ENCODE peak calls at places on chromosomes 13 and 19, in seven cellular contexts. Q is HCT116, J is A549, K is GM12892, S is esophagus squamous epithelium, I is tibial nerve, H is upper lobe of left lung. A is an unnamed sample.

GRCh38 chr13:92843549-92843948 is 383.1 kb upstream of the GPC6 start:
- DNase-seq in J (no peak), K (no peak), I (no peak), H (no peak), Q (no peak), S (no peak), A (no peak)

GRCh38 chr19:38550376-38550775 is 67.4 kb downstream of the MAP4K1 start:
- DNase-seq in J (no peak), S (no peak), I (no peak), K (no peak), Q (no peak), H (no peak), A (no peak)

GRCh38 chr19:2417881-2418406 is 9.4 kb downstream of the TIMM13 start:
- DNase-seq in I (no peak), S (no peak), K (no peak), Q (no peak), J (no peak), H (no peak), A (no peak)

GRCh38 chr13:107466326-107466725 is 749.0 kb downstream of the LIG4 start:
- DNase-seq in I (no peak), Q (no peak), J (no peak), H (no peak), K (no peak), S (no peak), A (peak; percentile 64)

GRCh38 chr19:44553478-44554171 is 24.1 kb upstream of the CEACAM20 start:
- DNase-seq in I (no peak), S (no peak), J (no peak), H (no peak), K (no peak), Q (no peak), A (no peak)

GRCh38 chr19:52922841-52923781 is at the start of gene ZNF888:
- DNase-seq in K (peak; percentile 81), I (peak; percentile 77), H (peak; percentile 96), J (no peak), Q (peak; percentile 59), S (peak; percentile 51), A (peak; percentile 91)

GRCh38 chr13:31956944-31957644 is 74.5 kb upstream of the FRY start:
- DNase-seq in J (no peak), H (no peak), K (no peak), I (no peak), S (no peak), Q (no peak), A (no peak)

GRCh38 chr13:29978211-29978610 is 127.8 kb upstream of the UBL3 start:
- DNase-seq in J (no peak), S (no peak), I (no peak), Q (no peak), K (no peak), H (no peak), A (no peak)

GRCh38 chr13:112901951-112902651 is 66.9 kb upstream of the MCF2L start:
- DNase-seq in H (peak; percentile 52), Q (no peak), S (no peak), J (no peak), K (no peak), I (no peak), A (no peak)

GRCh38 chr19:13885826-13886365 is 9.0 kb downstream of the NANOS3 start:
- DNase-seq in I (no peak), S (no peak), K (no peak), J (no peak), Q (no peak), H (no peak), A (no peak)

GRCh38 chr13:102392810-102393209 is 9.0 kb downstream of the FGF14 start:
- DNase-seq in Q (no peak), S (no peak), J (no peak), I (no peak), K (no peak), H (no peak), A (no peak)

GRCh38 chr19:47991191-47991808 is 670 bp downstream of the BSPH1 start:
- DNase-seq in K (no peak), Q (no peak), J (no peak), H (no peak), S (no peak), I (no peak), A (no peak)

GRCh38 chr19:47996230-47996727 is 1.8 kb downstream of the ELSPBP1 start:
- DNase-seq in Q (no peak), J (no peak), I (no peak), H (no peak), S (no peak), K (no peak), A (no peak)

GRCh38 chr19:47992070-47992469 is at the start of gene BSPH1:
- DNase-seq in I (no peak), S (no peak), H (no peak), Q (no peak), J (no peak), K (no peak), A (no peak)

GRCh38 chr19:47998800-47999199 is 4.4 kb downstream of the ELSPBP1 start:
- DNase-seq in H (no peak), I (no peak), J (no peak), K (no peak), Q (no peak), S (no peak), A (no peak)

GRCh38 chr19:47994209-47994802 is at the start of gene ELSPBP1:
- DNase-seq in H (no peak), S (no peak), I (no peak), K (no peak), Q (no peak), J (no peak), A (no peak)
- TF ChIP-seq POLR2A in H (no peak), S (no peak), I (no peak), K (no peak), Q (no peak), J (no peak), A (no peak)

GRCh38 chr19:1171755-1172352 is 2.2 kb downstream of the SBNO2 start:
- DNase-seq in I (no peak), S (no peak), J (no peak), Q (no peak), H (no peak), K (no peak), A (no peak)

GRCh38 chr19:1168877-1169791 is 4.9 kb downstream of the SBNO2 start:
- DNase-seq in I (no peak), H (no peak), Q (no peak), J (peak; percentile 73), K (no peak), S (no peak), A (peak; percentile 87)

GRCh38 chr19:1169921-1170885 is 3.9 kb downstream of the SBNO2 start:
- DNase-seq in J (no peak), I (no peak), K (no peak), Q (no peak), S (no peak), H (no peak), A (peak; percentile 70)

GRCh38 chr19:1172353-1173159 is 1.5 kb downstream of the SBNO2 start:
- DNase-seq in H (peak; percentile 77), Q (no peak), S (no peak), I (no peak), K (no peak), J (peak; percentile 54), A (no peak)

DNA sequence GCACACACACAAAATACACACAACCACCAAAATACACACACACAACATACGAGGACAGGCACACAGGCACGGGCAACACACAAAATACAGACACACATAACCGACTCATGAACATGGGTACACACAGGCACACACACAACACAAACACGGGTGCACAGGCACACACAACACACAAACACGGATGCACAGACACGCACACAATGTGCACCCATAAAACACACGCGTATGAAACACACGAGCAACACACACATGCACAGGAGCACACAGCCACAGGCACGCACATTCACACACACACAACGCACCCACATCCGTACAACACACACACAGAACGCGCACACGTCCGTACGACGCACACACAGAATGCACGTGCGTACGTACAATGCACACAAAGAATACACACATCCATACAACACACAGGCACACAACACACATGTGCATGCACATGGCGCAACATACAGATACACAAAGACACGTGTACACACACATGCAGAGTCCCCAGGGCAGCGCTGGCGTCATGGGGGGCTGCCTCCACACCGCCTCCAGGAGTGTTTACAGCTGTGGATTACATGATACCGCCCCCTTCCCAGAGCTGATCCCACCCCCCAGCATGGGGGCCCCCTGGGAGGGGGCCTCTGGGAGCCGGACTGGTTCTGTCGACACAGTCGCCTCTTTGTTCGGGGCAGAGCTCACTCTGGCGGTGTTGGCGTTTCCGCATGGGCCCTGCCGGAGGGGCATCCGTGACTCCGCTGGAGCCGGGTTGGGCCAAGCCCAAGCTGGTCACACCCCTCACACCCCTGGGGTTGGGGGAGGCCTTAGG is 2.9 kb downstream of the SBNO2 start:
- DNase-seq in S (no peak), J (no peak), H (no peak), K (no peak), I (no peak), Q (no peak), A (no peak)
- TF ChIP-seq POLR2A in S (no peak), J (no peak), H (no peak), K (no peak), I (no peak), Q (no peak), A (no peak)

DNA sequence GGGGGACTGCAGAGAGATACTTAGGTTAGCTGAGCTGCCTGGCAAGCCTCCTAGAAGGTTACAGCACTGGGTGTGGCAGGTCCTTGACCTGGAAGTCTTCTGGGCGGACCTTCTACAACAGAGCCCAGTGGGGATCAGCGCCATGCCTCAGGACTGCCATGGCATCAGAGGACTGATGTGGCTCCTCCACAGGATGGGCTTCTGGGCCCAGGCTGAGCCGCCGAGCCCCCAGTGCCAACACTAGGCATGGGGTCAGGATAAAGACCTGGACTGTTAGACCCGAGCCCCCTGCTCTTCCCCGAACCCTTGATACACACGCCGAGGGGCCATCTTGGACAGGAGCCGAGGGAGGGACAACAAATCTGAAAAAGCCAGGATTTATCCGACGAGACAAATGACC is 64.0 kb upstream of the SOX21 start:
- DNase-seq in I (no peak), Q (no peak), K (no peak), J (no peak), S (no peak), H (no peak), A (no peak)
- TF ChIP-seq POLR2A in I (no peak), Q (no peak), K (no peak), J (no peak), S (no peak), H (no peak), A (no peak)

GRCh38 chr19:3555653-3556422 is 1.5 kb downstream of the MFSD12 start:
- DNase-seq in H (no peak), Q (no peak), I (no peak), S (no peak), J (no peak), K (no peak), A (no peak)
- TF ChIP-seq POLR2A in H (no peak), Q (no peak), I (no peak), S (no peak), J (no peak), K (no peak), A (no peak)

A was measured in H54.